ENCODE peak calls at places on chromosomes 6 and 20, in six cellular contexts. H, D, F, M, S and I are unnamed samples.

GRCh38 chr6:47343631-47344421 is 34.1 kb upstream of the TNFRSF21 start:
- DNase-seq in H (no peak), D (no peak), F (no peak), M (no peak), S (no peak), I (no peak)

GRCh38 chr6:25229671-25230321 is 49.4 kb upstream of the CARMIL1 start:
- DNase-seq in H (no peak), D (no peak), F (peak; percentile 59), M (no peak), S (peak; percentile 15), I (no peak)

GRCh38 chr6:11854418-11855165 is 76.0 kb upstream of the ADTRP start:
- DNase-seq in H (no peak), D (no peak), F (no peak), M (peak; percentile 59), S (no peak), I (no peak)

GRCh38 chr20:18218249-18218648 is 70.1 kb upstream of the ZNF133 start:
- DNase-seq in H (no peak), D (no peak), F (no peak), M (no peak), S (no peak), I (no peak)

GRCh38 chr6:156807028-156807427 is 29.9 kb downstream of the ARID1B start:
- DNase-seq in H (no peak), D (no peak), F (no peak), M (no peak), S (no peak), I (no peak)

GRCh38 chr6:113299526-113299925 is 557.6 kb upstream of the MARCKS start:
- DNase-seq in H (no peak), D (no peak), F (no peak), M (no peak), S (no peak), I (no peak)

GRCh38 chr20:17525650-17526049 is 5.5 kb downstream of the BFSP1 start:
- DNase-seq in H (peak; percentile 48), D (no peak), F (no peak), M (no peak), S (peak; percentile 58), I (peak; percentile 16)

GRCh38 chr6:110085285-110085684 is 94.2 kb downstream of the WASF1 start:
- DNase-seq in H (no peak), D (no peak), F (no peak), M (no peak), S (no peak), I (no peak)

GRCh38 chr6:40391086-40391485 is 196.1 kb downstream of the LRFN2 start:
- DNase-seq in H (no peak), D (no peak), F (no peak), M (no peak), S (no peak), I (peak; percentile 15)

GRCh38 chr6:44464527-44465310 is 77.2 kb downstream of the CDC5L start:
- DNase-seq in H (no peak), D (no peak), F (peak; percentile 64), M (no peak), S (no peak), I (no peak)

GRCh38 chr6:157718788-157719187 is 104.3 kb upstream of the SNX9 start:
- DNase-seq in H (no peak), D (no peak), F (no peak), M (no peak), S (no peak), I (no peak)

GRCh38 chr6:106379951-106380350 is 19.4 kb downstream of the CRYBG1 start:
- DNase-seq in H (no peak), D (no peak), F (no peak), M (no peak), S (no peak), I (no peak)

GRCh38 chr6:106381871-106382270 is 21.4 kb downstream of the CRYBG1 start:
- DNase-seq in H (peak; percentile 54), D (no peak), F (no peak), M (no peak), S (no peak), I (no peak)

GRCh38 chr6:106383573-106383972 is 23.1 kb downstream of the CRYBG1 start:
- DNase-seq in H (no peak), D (no peak), F (no peak), M (no peak), S (no peak), I (no peak)

GRCh38 chr6:106381223-106381622 is 20.7 kb downstream of the CRYBG1 start:
- DNase-seq in H (no peak), D (no peak), F (no peak), M (no peak), S (no peak), I (no peak)

DNA sequence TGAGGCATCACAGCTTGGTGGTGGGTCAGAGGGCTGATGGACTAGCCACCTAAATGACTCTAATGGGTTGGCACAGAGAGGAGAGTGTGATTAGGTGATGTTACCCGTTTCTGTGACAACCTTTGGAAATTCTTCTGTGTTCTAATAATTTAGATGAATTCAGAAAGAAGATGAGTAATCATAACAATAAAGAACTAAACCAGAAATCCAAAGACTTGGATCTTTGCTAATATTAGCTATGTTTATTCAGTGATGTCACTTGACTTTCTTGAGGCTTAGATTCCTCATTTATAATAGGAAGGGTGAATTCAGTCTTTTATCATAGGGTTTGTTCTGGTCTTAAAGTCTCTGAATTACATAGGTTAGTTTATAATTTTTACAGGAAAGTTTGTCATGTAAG is 19.9 kb downstream of the CRYBG1 start:
- DNase-seq in H (no peak), D (no peak), F (no peak), M (no peak), S (no peak), I (no peak)
- H3K27ac ChIP-seq in H (no peak overlapping the region), D (no peak overlapping the region), F (no peak overlapping the region), M (no peak overlapping the region), S (no peak overlapping the region), I (no peak overlapping the region)

GRCh38 chr6:583639-584038 is 73.3 kb downstream of the HUS1B start:
- DNase-seq in H (no peak), D (no peak), F (no peak), M (no peak), S (no peak), I (peak; percentile 30)
- H3K4me1 ChIP-seq in H (no peaks in the 10 kb centered on the region), D (no peaks in the 10 kb centered on the region), F (peaks cover 69% of the 10 kb centered on the region), M (no peaks in the 10 kb centered on the region), S (peaks cover 18% of the 10 kb centered on the region), I (peaks cover 11% of the 10 kb centered on the region)

GRCh38 chr6:9831783-9832182 is 583.1 kb downstream of the TFAP2A start:
- DNase-seq in H (no peak), D (no peak), F (no peak), M (no peak), S (no peak), I (no peak)
- H3K9me3 ChIP-seq in H (no peaks in the 10 kb centered on the region), D (no peaks in the 10 kb centered on the region), F (no peaks in the 10 kb centered on the region), M (no peaks in the 10 kb centered on the region), S (no peaks in the 10 kb centered on the region), I (no peaks in the 10 kb centered on the region)

GRCh38 chr20:19784511-19785172 is 26.6 kb downstream of the RIN2 start:
- DNase-seq in H (peak; percentile 59), D (no peak), F (peak; percentile 86), M (peak; percentile 52), S (peak; percentile 77), I (peak; percentile 19)
- H3K27ac ChIP-seq in H (no peak overlapping the region), D (no peak overlapping the region), F (peak overlapping the region; percentile 65), M (no peak overlapping the region), S (no peak overlapping the region), I (no peak overlapping the region)

GRCh38 chr6:20095436-20095835 is 116.8 kb downstream of the MBOAT1 start:
- DNase-seq in H (no peak), D (no peak), F (no peak), M (no peak), S (no peak), I (no peak)
- H3K4me1 ChIP-seq in H (no peaks in the 10 kb centered on the region), D (no peaks in the 10 kb centered on the region), F (peaks cover 12% of the 10 kb centered on the region), M (no peaks in the 10 kb centered on the region), S (no peaks in the 10 kb centered on the region), I (no peaks in the 10 kb centered on the region)

GRCh38 chr6:81026041-81026553 is 726.4 kb downstream of the TENT5A start:
- DNase-seq in H (no peak), D (no peak), F (no peak), M (no peak), S (no peak), I (no peak)

GRCh38 chr6:81023007-81023582 is 729.4 kb downstream of the TENT5A start:
- DNase-seq in H (peak; percentile 42), D (no peak), F (no peak), M (no peak), S (peak; percentile 34), I (no peak)

DNA sequence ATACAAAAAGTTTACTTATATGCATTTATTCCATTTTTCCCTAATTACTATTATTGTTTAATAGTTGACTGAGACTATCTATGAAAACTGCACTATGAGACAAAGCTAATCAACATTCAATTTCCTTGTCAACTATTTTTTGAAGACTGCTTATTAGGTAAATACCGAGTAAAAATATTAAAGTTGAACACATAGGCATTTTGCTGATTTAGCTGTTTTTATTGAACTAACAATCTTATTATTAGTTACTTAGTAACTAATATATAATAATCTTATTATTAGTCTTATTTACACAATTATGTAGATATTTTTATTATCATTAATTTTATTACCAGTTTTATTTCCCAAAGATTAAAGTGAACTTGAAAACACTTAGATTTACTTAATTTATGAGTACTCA is 728.8 kb downstream of the TENT5A start:
- DNase-seq in H (no peak), D (no peak), F (no peak), M (no peak), S (no peak), I (no peak)
- H3K9me3 ChIP-seq in H (peaks cover 18% of the 10 kb centered on the region), D (no peaks in the 10 kb centered on the region), F (no peaks in the 10 kb centered on the region), M (no peaks in the 10 kb centered on the region), S (peaks cover 15% of the 10 kb centered on the region), I (peaks cover 2% of the 10 kb centered on the region)